ENCODE peak calls at places on chromosome 17, in ten cellular contexts. E, R, U, Y, P, L, C, X, G and Q are unnamed samples.

GRCh38 chr17:74212262-74212912 is 984 bp upstream of the TTYH2 start:
- DNase-seq in E (no peak), R (no peak), U (peak), Y (peak), P (peak), L (no peak), C (peak), X (peak), G (no peak), Q (no peak)

GRCh38 chr17:1119924-1120323 is 59.9 kb downstream of the ABR start:
- DNase-seq in E (no peak), R (no peak), U (no peak), Y (no peak), P (no peak), L (no peak), C (no peak), X (no peak), G (no peak), Q (no peak)

GRCh38 chr17:31692632-31693031 is 166.4 kb downstream of the COPRS start:
- DNase-seq in E (no peak), R (no peak), U (no peak), Y (no peak), P (no peak), L (no peak), C (no peak), X (no peak), G (no peak), Q (no peak)

GRCh38 chr17:9729735-9730420 is 61.5 kb downstream of the DHRS7C start:
- DNase-seq in E (no peak), R (no peak), U (no peak), Y (no peak), P (no peak), L (no peak), C (no peak), X (no peak), G (no peak), Q (no peak)

GRCh38 chr17:66655861-66656260 is 179.1 kb upstream of the CACNG5 start:
- DNase-seq in E (no peak), R (no peak), U (no peak), Y (no peak), P (no peak), L (no peak), C (no peak), X (no peak), G (no peak), Q (no peak)

GRCh38 chr17:63932008-63932561 is at the start of gene CD79B:
- DNase-seq in E (no peak), R (no peak), U (peak), Y (no peak), P (peak), L (no peak), C (no peak), X (peak), G (no peak), Q (no peak)

GRCh38 chr17:58391302-58391984 is 25.9 kb downstream of the RNF43 start:
- DNase-seq in E (peak), R (no peak), U (no peak), Y (no peak), P (no peak), L (peak), C (no peak), X (no peak), G (no peak), Q (no peak)

GRCh38 chr17:34484193-34484733 is 95.1 kb upstream of the TMEM132E start:
- DNase-seq in E (no peak), R (peak), U (no peak), Y (no peak), P (no peak), L (no peak), C (no peak), X (no peak), G (no peak), Q (no peak)

GRCh38 chr17:9402590-9403199 is 172.9 kb downstream of the STX8 start:
- DNase-seq in E (peak), R (no peak), U (no peak), Y (no peak), P (peak), L (no peak), C (peak), X (no peak), G (no peak), Q (peak)

GRCh38 chr17:71638668-71639067 is 482.2 kb upstream of the SOX9 start:
- DNase-seq in E (no peak), R (no peak), U (no peak), Y (no peak), P (no peak), L (no peak), C (no peak), X (no peak), G (no peak), Q (no peak)

GRCh38 chr17:19645608-19646250 is 2.8 kb upstream of the ALDH3A2 start:
- DNase-seq in E (peak), R (no peak), U (peak), Y (no peak), P (peak), L (no peak), C (peak), X (peak), G (no peak), Q (peak)

GRCh38 chr17:48873212-48873611 is 19.4 kb upstream of the ATP5MC1 start:
- DNase-seq in E (no peak), R (no peak), U (no peak), Y (peak), P (no peak), L (peak), C (peak), X (no peak), G (no peak), Q (no peak)

GRCh38 chr17:52157603-52158449 is 688 bp downstream of the CA10 start:
- DNase-seq in E (no peak), R (no peak), U (no peak), Y (no peak), P (no peak), L (no peak), C (peak), X (no peak), G (no peak), Q (no peak)

GRCh38 chr17:27635275-27635823 is 4.4 kb downstream of the LGALS9 start:
- DNase-seq in E (no peak), R (no peak), U (no peak), Y (no peak), P (no peak), L (peak), C (no peak), X (no peak), G (no peak), Q (no peak)
- H3K4me3 ChIP-seq in E (no peak), R (no peak), U (no peak), Y (no peak), P (no peak), L (no peak), C (no peak), X (no peak), G (no peak), Q (no peak)

GRCh38 chr17:41734949-41735313 is 488 bp upstream of the HAP1 start:
- DNase-seq in E (peak), R (no peak), U (no peak), Y (no peak), P (no peak), L (no peak), C (no peak), X (no peak), G (no peak), Q (no peak)
- H3K4me3 ChIP-seq in E (peak), R (no peak), U (no peak), Y (peak), P (no peak), L (peak), C (peak), X (no peak), G (peak), Q (no peak)

DNA sequence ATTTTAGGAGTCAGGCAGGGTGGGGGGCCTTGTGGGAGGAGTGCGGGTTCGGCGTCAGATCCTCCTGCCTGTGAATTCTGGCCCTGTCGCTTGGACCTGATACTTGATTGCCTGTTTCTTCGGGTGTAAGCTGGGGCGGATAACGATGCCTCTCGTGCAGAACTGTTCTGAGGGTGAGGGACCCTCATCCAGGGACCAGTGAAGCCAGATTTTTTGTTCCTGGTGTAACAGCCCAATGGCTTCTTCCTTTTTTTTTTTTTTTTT is 1.3 kb downstream of the TBCD start:
- DNase-seq in E (no peak), R (no peak), U (no peak), Y (no peak), P (no peak), L (no peak), C (peak), X (no peak), G (no peak), Q (no peak)
- H3K4me3 ChIP-seq in E (peak), R (no peak), U (peak), Y (peak), P (peak), L (peak), C (peak), X (peak), G (peak), Q (peak)

GRCh38 chr17:6712854-6713129 is 377 bp downstream of the SLC13A5 start:
- DNase-seq in E (no peak), R (peak), U (no peak), Y (no peak), P (no peak), L (no peak), C (no peak), X (no peak), G (no peak), Q (no peak)

GRCh38 chr17:6713918-6714271 is 726 bp upstream of the SLC13A5 start:
- DNase-seq in E (no peak), R (peak), U (no peak), Y (no peak), P (no peak), L (no peak), C (no peak), X (no peak), G (no peak), Q (no peak)

GRCh38 chr17:6714315-6714874 is 1.2 kb upstream of the SLC13A5 start:
- DNase-seq in E (no peak), R (peak), U (no peak), Y (no peak), P (no peak), L (no peak), C (no peak), X (no peak), G (no peak), Q (no peak)

GRCh38 chr17:6712058-6712853 is 913 bp downstream of the SLC13A5 start:
- DNase-seq in E (peak), R (peak), U (no peak), Y (no peak), P (no peak), L (no peak), C (peak), X (no peak), G (no peak), Q (no peak)

DNA sequence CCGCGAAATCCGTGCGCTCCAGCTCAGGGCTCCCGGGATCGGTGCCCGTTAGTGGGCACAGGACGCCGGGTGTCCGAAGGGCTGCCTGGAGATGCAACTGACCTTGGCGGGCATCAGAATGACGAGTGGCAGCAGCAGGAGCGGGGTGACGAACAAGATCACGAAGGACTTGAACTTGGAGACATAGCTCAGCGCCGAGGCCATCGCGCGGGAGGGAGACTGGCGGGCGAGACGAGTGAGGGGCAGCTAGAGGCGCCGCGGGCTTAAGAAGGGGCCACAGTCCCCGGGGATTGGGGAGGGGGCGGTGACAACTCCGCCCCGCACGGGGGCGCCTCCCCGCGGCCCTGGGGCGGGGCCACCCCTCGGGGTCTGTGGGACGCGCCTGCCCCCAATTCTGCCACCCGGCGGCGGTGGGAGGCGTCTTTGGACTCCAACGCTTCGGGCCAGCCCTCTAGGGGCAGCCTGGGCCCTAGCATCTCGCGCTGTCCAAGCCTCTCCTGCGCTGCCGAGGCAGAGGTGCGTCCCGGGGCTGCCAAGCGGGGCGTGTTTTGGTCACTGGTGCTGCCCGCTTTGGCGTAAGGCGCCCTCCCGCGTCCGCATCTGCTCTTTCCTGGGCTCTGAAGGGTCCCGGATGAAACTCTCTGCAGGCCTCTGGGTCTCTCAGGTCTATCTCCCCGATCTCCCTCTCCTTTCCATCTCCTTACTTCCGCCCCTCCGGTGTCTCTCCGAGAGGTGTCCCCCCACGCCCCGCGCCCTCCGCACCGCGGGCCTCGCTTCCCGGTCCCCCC is at the start of gene SLC13A5:
- DNase-seq in E (peak), R (peak), U (no peak), Y (no peak), P (no peak), L (peak), C (peak), X (no peak), G (no peak), Q (no peak)
- H3K4me3 ChIP-seq in E (peak), R (no peak), U (peak), Y (peak), P (no peak), L (peak), C (peak), X (no peak), G (peak), Q (peak)